ENCODE peak calls at places on chromosome 17, in six cellular contexts. Q is psoas muscle; Z is stimulated activated naive CD8-positive, alpha-beta T cell treated with anti-CD3 and anti-CD28 coated beads, Interleukin-15, Interleukin-2, amounts not matched to agents 100 U/mL and 50 U/mL, for 24 hours; M is PC-3; U is C1 segment of cervical spinal cord; I is HFFc6. T is an unnamed sample.

GRCh38 chr17:3835410-3836229 is 10.4 kb downstream of the NCBP3 start:
- DNase-seq in U (no peak), Z (no peak), M (no peak), I (no peak), Q (no peak), T (peak)

GRCh38 chr17:3960764-3961163 is 3.5 kb downstream of the ATP2A3 start:
- DNase-seq in I (no peak), Q (peak), M (no peak), Z (no peak), U (no peak), T (no peak)

GRCh38 chr17:17191961-17192381 is 14.2 kb downstream of the PLD6 start:
- DNase-seq in Q (no peak), U (no peak), Z (no peak), M (no peak), I (no peak), T (no peak)

GRCh38 chr17:14833201-14833773 is 431.8 kb downstream of the PMP22 start:
- DNase-seq in M (no peak), Z (no peak), I (peak), Q (no peak), U (no peak), T (no peak)

GRCh38 chr17:74770498-74771318 is 5.4 kb downstream of the NAT9 start:
- DNase-seq in I (peak), Q (peak), Z (peak), M (peak), U (peak), T (peak)

GRCh38 chr17:76996741-76997694 is 128.8 kb downstream of the MGAT5B start:
- DNase-seq in M (no peak), Z (no peak), I (no peak), U (no peak), Q (no peak), T (no peak)

GRCh38 chr17:50721194-50722010 is 2.0 kb downstream of the LUC7L3 start:
- DNase-seq in Z (no peak), Q (no peak), I (no peak), U (no peak), M (no peak), T (no peak)

GRCh38 chr17:73521376-73521775 is 122.9 kb downstream of the SDK2 start:
- DNase-seq in I (no peak), Q (no peak), U (no peak), M (no peak), Z (no peak), T (no peak)

GRCh38 chr17:2122641-2123302 is 67.9 kb downstream of the HIC1 start:
- DNase-seq in U (peak), M (no peak), Z (peak), Q (peak), I (no peak), T (no peak)